ENCODE peak calls at places on chromosomes 4 and X, in five cellular contexts. P, W, F, A and V are unnamed samples.

GRCh38 chr4:124685851-124686250 is 26.7 kb downstream of the ANKRD50 start:
- DNase-seq in A (no peak), P (peak; percentile 9), W (no peak), F (peak; percentile 24), V (no peak)

GRCh38 chrX:151725338-151725614 is 9.3 kb upstream of the CNGA2 start:
- DNase-seq in F (no peak), A (no peak), W (no peak), P (no peak), V (no peak)

GRCh38 chr4:24236532-24236931 is 346.7 kb upstream of the PPARGC1A start:
- DNase-seq in P (no peak), W (no peak), F (peak; percentile 23), A (no peak), V (no peak)

GRCh38 chr4:172996571-172997216 is 171.9 kb upstream of the GALNT7 start:
- DNase-seq in A (no peak), W (peak; percentile 70), F (no peak), P (peak; percentile 91), V (peak; percentile 51)

GRCh38 chr4:8932884-8933283 is 61.2 kb upstream of the HMX1 start:
- DNase-seq in A (no peak), F (no peak), W (no peak), P (no peak), V (no peak)

GRCh38 chr4:162422312-162422711 is 258.5 kb upstream of the FSTL5 start:
- DNase-seq in W (peak; percentile 35), A (no peak), F (no peak), P (no peak), V (peak; percentile 23)

GRCh38 chrX:40912166-40912565 is 173.1 kb upstream of the USP9X start:
- DNase-seq in A (no peak), W (no peak), P (no peak), F (no peak), V (no peak)

GRCh38 chr4:104421576-104421975 is 73.1 kb downstream of the CXXC4 start:
- DNase-seq in F (no peak), W (no peak), A (no peak), P (no peak), V (peak; percentile 8)

GRCh38 chr4:72896515-72896914 is 173.0 kb downstream of the COX18 start:
- DNase-seq in A (no peak), W (peak; percentile 35), P (peak; percentile 12), F (no peak), V (peak; percentile 46)

GRCh38 chrX:24343719-24344118 is 16.7 kb upstream of the SUPT20HL1 start:
- DNase-seq in P (no peak), A (no peak), F (no peak), W (no peak), V (no peak)

GRCh38 chr4:93066746-93067145 is 761.8 kb upstream of the ATOH1 start:
- DNase-seq in W (peak; percentile 32), A (no peak), P (peak; percentile 32), F (no peak), V (no peak)

GRCh38 chrX:80550722-80551121 is 130.5 kb downstream of the TENT5D start:
- DNase-seq in W (peak; percentile 36), F (peak; percentile 8), P (no peak), A (no peak), V (no peak)

GRCh38 chrX:17654116-17654515 is 83.2 kb upstream of the SCML1 start:
- DNase-seq in W (no peak), P (no peak), A (no peak), F (no peak), V (no peak)

GRCh38 chr4:153641532-153641931 is 42.5 kb upstream of the TLR2 start:
- DNase-seq in F (no peak), A (no peak), W (peak; percentile 16), P (no peak), V (no peak)

GRCh38 chrX:17082831-17083230 is 136.4 kb downstream of the REPS2 start:
- DNase-seq in P (peak; percentile 34), F (peak; percentile 54), W (peak; percentile 61), A (peak; percentile 37), V (peak; percentile 14)

GRCh38 chr4:52421811-52422213 is 237.3 kb downstream of the USP46 start:
- DNase-seq in F (no peak), P (no peak), A (peak; percentile 73), W (no peak), V (no peak)

GRCh38 chrX:154458116-154458953 is at the start of gene PLXNA3:
- DNase-seq in A (peak; percentile 86), P (no peak), F (peak; percentile 39), W (peak; percentile 46), V (peak; percentile 74)

GRCh38 chrX:52979993-52980392 is 21.7 kb upstream of the FAM156A start:
- DNase-seq in P (no peak), W (no peak), A (no peak), F (no peak), V (no peak)

GRCh38 chrX:25523574-25523973 is 507.8 kb upstream of the ARX start:
- DNase-seq in W (peak; percentile 23), A (peak; percentile 37), F (no peak), P (peak; percentile 3), V (peak; percentile 65)

GRCh38 chr4:77586953-77587383 is 18.7 kb upstream of the CXCL13 start:
- DNase-seq in F (peak; percentile 87), A (no peak), W (peak; percentile 87), P (peak; percentile 82), V (no peak)

GRCh38 chrX:120768681-120769080 is 107.0 kb downstream of the CT47B1 start:
- DNase-seq in W (peak; percentile 80), A (no peak), F (no peak), P (peak; percentile 12), V (no peak)

GRCh38 chr4:25926473-25926872 is 12.5 kb downstream of the SMIM20 start:
- DNase-seq in A (no peak), W (peak; percentile 4), P (no peak), F (peak; percentile 43), V (no peak)

GRCh38 chr4:13207224-13207623 is 276.9 kb downstream of the RAB28 start:
- DNase-seq in P (no peak), W (no peak), F (no peak), A (no peak), V (no peak)

GRCh38 chr4:3530051-3530450 is 2.2 kb downstream of the LRPAP1 start:
- DNase-seq in A (no peak), P (no peak), W (no peak), F (no peak), V (peak; percentile 3)
- H3K79me2 ChIP-seq in A (peaks cover 45% of the 10 kb centered on the region), P (peaks cover 63% of the 10 kb centered on the region), W (peaks cover 44% of the 10 kb centered on the region), F (peaks cover 63% of the 10 kb centered on the region), V (peaks cover 62% of the 10 kb centered on the region)

DNA sequence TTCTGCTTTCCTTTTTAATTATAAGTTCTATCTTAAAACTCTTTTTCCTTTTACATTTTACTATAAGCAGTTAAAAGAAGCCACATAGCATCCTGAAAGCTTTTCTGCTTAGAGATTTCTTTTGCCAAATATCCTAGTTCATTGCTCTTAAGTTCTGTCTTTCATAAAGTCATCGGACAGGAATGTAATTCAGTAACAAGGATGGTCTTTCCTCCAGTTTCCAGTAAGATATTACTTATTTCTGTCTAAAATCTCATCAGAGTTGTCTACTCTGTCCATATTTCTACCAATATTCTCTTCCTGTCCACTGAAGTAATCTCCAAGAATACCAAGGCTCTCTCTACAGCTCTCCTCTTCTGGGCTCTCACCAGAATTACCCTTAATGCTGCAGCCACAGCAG is 37.5 kb upstream of the ADH1C start:
- DNase-seq in P (no peak), F (no peak), W (no peak), A (no peak), V (no peak)
- H2AFZ ChIP-seq in P (no peak overlapping the region), F (no peak overlapping the region), W (no peak overlapping the region), A (no peak overlapping the region), V (no peak overlapping the region)

GRCh38 chr4:108163352-108163751 is 5.4 kb downstream of the LEF1 start:
- DNase-seq in A (no peak), W (no peak), F (no peak), P (no peak), V (no peak)
- H3K79me2 ChIP-seq in A (no peaks in the 10 kb centered on the region), W (no peaks in the 10 kb centered on the region), F (peaks cover 75% of the 10 kb centered on the region), P (no peaks in the 10 kb centered on the region), V (peaks cover 15% of the 10 kb centered on the region)

GRCh38 chr4:184693056-184693455 is 40.8 kb downstream of the CENPU start:
- DNase-seq in P (no peak), A (no peak), F (no peak), W (no peak), V (no peak)

GRCh38 chr4:184695178-184695896 is 38.6 kb downstream of the CENPU start:
- DNase-seq in P (peak; percentile 75), W (no peak), A (no peak), F (no peak), V (no peak)

GRCh38 chr4:184694412-184694956 is 39.4 kb downstream of the CENPU start:
- DNase-seq in A (no peak), P (no peak), F (no peak), W (no peak), V (no peak)

GRCh38 chr4:184699941-184700340 is 34.0 kb downstream of the CENPU start:
- DNase-seq in F (no peak), A (no peak), P (no peak), W (no peak), V (no peak)

GRCh38 chr4:184697956-184698355 is 35.9 kb downstream of the CENPU start:
- DNase-seq in P (no peak), W (no peak), F (no peak), A (no peak), V (no peak)
- H2AFZ ChIP-seq in P (no peak overlapping the region), W (no peak overlapping the region), F (no peak overlapping the region), A (no peak overlapping the region), V (no peak overlapping the region)